ENCODE peak calls at places on chromosome 9, in ten cellular contexts. T, F, N, Y, U, L, K, A, G and E are unnamed samples. For H3K27me3, the result is how much of the 10 kb centered on the place peaks cover.

GRCh38 chr9:132069046-132069898 is 10.4 kb downstream of the MED27 start:
- DNase-seq in L (no peak), K (peak), A (no peak), G (no peak), Y (no peak), F (no peak), U (no peak), N (no peak), T (no peak), E (no peak)

GRCh38 chr9:95506438-95506691 is 10.4 kb downstream of the PTCH1 start:
- DNase-seq in G (no peak), N (peak), F (no peak), T (peak), A (peak), Y (no peak), L (peak), U (no peak), K (peak), E (peak)

GRCh38 chr9:133163559-133164208 is at the start of gene GBGT1:
- DNase-seq in T (peak), F (peak), G (no peak), L (peak), U (no peak), A (peak), K (no peak), N (peak), Y (peak), E (peak)

GRCh38 chr9:95435074-95435728 is 81.6 kb downstream of the PTCH1 start:
- DNase-seq in L (no peak), A (no peak), U (no peak), K (no peak), T (no peak), G (no peak), F (no peak), N (no peak), Y (no peak), E (no peak)

GRCh38 chr9:26261503-26262330 is 583.5 kb upstream of the TUSC1 start:
- DNase-seq in F (no peak), U (no peak), N (no peak), L (no peak), T (no peak), G (no peak), Y (no peak), K (peak), A (no peak), E (no peak)

GRCh38 chr9:7094052-7094451 is 336.3 kb downstream of the KDM4C start:
- DNase-seq in T (no peak), N (no peak), U (no peak), G (no peak), K (peak), F (no peak), L (no peak), Y (no peak), A (no peak), E (peak)

GRCh38 chr9:135849186-135849585 is 58.2 kb downstream of the CAMSAP1 start:
- DNase-seq in A (no peak), F (no peak), U (no peak), N (no peak), T (no peak), K (no peak), Y (no peak), G (no peak), L (no peak), E (no peak)

GRCh38 chr9:89378541-89378940 is 60.2 kb downstream of the SECISBP2 start:
- DNase-seq in U (no peak), K (no peak), G (no peak), L (no peak), T (no peak), Y (no peak), A (no peak), N (no peak), F (no peak), E (no peak)

GRCh38 chr9:34400686-34401602 is 24.2 kb upstream of the MYORG start:
- DNase-seq in N (no peak), K (no peak), G (no peak), A (no peak), F (no peak), L (no peak), T (no peak), U (no peak), Y (no peak), E (no peak)

GRCh38 chr9:127083133-127083532 is 39.3 kb downstream of the ANGPTL2 start:
- DNase-seq in T (no peak), A (no peak), F (peak), L (no peak), N (no peak), K (no peak), Y (peak), G (no peak), U (no peak), E (no peak)

DNA sequence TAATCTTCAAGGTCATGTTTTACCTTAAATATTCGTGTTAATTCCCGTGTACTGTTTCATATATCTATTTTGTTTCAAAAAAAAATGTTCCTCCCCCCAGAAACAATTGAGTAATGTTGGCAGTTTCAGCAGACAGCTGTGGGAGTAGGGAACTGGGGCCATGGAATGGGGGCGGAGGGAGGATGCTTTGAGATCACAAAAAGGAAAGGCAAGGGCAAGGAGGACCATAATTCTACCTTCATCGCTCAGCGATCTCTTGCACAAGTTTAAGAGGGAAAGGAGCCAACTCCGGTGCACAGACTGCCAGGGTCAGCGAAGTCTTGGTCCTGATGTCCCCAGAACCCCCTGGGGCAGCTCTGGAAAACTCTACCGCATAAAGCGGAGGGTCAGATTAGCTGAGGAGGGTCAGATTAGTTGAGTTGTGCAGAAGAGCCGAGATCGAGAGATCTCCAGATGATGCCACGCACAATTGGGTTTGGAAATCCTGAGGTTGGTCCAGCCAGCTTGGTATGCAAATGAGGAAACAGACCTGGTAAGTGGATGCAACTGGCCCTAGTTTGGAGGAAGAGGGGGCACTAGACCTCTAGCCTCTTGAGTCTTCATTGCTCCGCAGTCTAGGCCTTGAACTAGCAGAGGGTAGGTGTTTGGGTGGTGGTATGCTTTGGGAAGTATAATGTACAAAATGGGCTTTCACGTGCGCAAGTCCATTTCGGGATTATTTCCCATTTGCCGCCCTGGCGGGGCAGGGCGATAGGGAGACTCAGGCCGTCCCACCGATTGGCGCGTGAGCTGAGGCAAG is 24.0 kb downstream of the CDKN2A start:
- DNase-seq in Y (no peak), N (no peak), T (no peak), U (no peak), G (no peak), F (no peak), K (no peak), L (no peak), A (no peak), E (no peak)
- H3K27me3 ChIP-seq in Y (half or more), N (half or more), T (half or more), U (half or more), G (under half), F (half or more), K (half or more), L (under half), A (half or more), E (half or more)

GRCh38 chr9:4090491-4090890 is 209.4 kb downstream of the GLIS3 start:
- DNase-seq in T (no peak), K (no peak), L (no peak), N (no peak), U (no peak), A (no peak), F (no peak), G (no peak), Y (no peak), E (no peak)
- TF ChIP-seq CTCF in T (no peak), K (no peak), L (no peak), N (no peak), U (no peak), A (no peak), F (no peak), G (peak), Y (no peak), E (no peak)

DNA sequence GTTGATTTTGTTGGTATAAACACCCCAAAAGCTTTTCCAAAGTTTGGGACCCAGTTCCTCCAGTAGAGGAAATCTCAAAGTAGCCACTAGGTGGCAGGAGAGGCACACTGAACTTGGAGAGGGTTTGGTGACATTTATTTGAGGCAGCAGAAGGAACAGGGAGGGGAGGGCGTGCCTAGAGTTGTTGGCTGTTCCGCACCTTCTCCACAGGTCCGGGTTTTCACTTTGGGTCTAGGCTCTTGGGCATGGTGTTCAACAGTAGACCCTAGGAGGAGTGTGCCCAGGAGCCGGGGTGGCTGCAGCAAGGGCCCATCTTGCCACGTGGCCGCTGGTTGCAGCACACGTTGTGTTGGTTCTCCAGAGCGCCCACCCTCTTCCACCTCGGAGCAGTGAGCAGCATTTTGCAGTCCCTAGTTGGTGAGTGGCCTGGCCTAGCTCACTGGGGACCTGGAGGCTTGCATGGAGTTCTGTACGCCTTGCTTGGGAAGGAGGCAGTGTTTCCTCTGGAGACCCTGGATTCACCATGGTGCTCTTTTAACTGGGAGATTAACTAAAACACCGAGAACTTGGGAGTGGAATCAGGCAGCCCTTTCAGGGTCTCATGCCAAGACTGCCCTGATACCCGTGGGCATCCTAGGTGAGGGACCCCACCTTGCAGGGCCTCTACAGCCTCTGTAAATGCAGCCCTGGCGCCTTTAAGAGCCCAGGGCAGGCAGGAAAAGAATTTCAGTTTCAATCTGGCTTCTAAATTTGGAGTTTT is 28.2 kb downstream of the PTPA start:
- DNase-seq in L (peak), U (peak), K (peak), T (peak), A (peak), G (peak), Y (peak), N (peak), F (peak), E (peak)
- TF ChIP-seq POLR2A in L (peak), U (peak), K (peak), T (no peak), A (no peak), G (peak), Y (no peak), N (no peak), F (no peak), E (no peak)

DNA sequence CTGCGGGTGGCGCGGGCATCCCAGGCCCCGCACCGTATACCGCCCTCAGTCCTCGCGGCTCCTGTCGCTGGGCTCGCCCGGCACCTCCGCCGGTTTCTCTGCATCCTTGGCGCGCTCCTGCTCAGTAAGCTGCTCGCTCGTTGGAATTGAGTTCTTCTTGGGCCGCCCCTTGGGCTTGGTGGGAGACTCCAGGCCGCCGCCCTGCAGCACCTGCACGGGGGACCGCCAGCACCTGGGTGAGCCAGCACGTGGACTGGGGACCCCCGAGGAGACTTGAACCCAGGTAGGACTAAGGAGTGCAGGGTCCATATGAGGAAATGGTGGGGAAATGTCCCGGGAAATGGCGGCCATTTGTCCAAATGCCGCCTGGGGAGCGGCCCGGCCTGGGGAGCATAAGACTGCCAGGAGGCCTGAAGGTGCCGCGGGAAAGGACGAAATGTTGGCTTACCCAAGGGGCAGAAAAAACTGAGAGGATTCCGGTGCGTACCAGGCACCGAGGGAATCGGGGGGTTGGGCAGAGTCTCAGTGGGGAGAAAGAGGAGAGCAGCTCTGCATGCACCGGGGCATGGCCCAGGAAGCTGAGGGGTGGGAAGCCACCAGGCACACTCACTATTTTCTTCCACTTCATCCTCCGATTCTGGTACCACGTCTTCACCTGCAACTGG is 2.9 kb downstream of the BARX1 start:
- DNase-seq in A (no peak), L (no peak), N (no peak), Y (no peak), G (no peak), F (peak), U (no peak), K (no peak), T (no peak), E (no peak)
- H3K27me3 ChIP-seq in A (half or more), L (under half), N (half or more), Y (half or more), G (under half), F (half or more), U (half or more), K (half or more), T (under half), E (half or more)

GRCh38 chr9:38392235-38393127 is at the start of gene ALDH1B1:
- DNase-seq in N (peak), L (peak), U (peak), Y (peak), G (peak), F (peak), K (peak), T (peak), A (peak), E (peak)
- TF ChIP-seq CTCF in N (no peak), L (no peak), U (no peak), Y (no peak), G (peak), F (no peak), K (peak), T (peak), A (peak), E (peak)

GRCh38 chr9:121284733-121285451 is 16.9 kb downstream of the GSN start:
- DNase-seq in F (peak), N (no peak), T (no peak), G (no peak), A (no peak), K (no peak), Y (peak), L (peak), U (no peak), E (no peak)

GRCh38 chr9:121286973-121287721 is 19.2 kb downstream of the GSN start:
- DNase-seq in L (peak), A (peak), N (peak), F (peak), Y (peak), G (peak), T (peak), K (peak), U (peak), E (peak)

GRCh38 chr9:121283856-121284732 is 16.1 kb downstream of the GSN start:
- DNase-seq in T (no peak), G (no peak), K (no peak), L (peak), Y (peak), N (no peak), F (no peak), A (no peak), U (no peak), E (peak)

GRCh38 chr9:121286688-121286972 is 18.7 kb downstream of the GSN start:
- DNase-seq in N (no peak), K (no peak), F (no peak), Y (no peak), L (no peak), A (no peak), U (no peak), G (no peak), T (no peak), E (no peak)

DNA sequence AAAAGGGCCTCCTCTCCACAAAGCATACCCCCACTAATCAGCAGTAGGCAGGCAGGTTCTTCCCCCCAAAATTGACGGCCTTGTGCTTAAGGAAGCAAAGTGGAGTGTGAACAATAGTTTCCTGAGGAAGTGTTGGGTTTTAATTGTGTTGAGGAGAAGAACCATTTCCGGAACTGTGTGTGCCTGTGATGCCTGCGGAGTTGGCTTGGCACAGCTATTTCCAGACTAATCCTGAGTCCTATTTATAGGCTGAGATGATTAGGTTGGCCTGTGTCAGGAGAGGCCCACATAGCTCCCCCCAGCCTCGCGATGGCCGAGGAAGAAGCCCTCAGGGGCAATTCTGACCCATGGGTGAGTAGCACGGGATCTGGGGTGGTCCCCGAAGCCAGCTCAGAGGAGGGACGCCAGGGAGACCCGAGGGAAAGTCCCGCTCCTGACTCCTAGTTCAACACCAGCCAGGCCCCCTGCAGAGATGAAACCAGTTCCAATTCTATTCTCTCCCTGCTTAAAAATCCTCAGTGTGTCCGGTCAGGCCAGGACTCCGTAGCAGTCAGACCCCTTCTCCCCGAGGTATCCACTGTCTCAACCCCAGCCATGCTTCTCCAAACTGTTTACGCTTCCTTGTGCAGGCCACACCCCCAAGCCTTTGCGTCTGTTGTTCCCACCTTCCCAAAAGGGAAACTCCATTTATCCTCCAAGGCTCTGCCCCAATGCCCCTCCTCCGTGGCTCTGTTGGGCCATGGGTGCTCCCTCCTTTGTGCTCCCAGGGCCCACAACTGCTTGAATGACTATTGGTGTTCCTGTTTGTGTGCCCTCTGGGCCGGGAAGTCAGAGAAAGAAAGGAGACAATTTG is 18.1 kb downstream of the GSN start:
- DNase-seq in Y (peak), L (peak), G (peak), N (peak), K (peak), A (peak), T (peak), U (peak), F (peak), E (peak)
- TF ChIP-seq POLR2A in Y (peak), L (peak), G (no peak), N (no peak), K (no peak), A (peak), T (peak), U (peak), F (no peak), E (no peak)

GRCh38 chr9:82101475-82101874 is 112.9 kb downstream of the SPATA31D1 start:
- DNase-seq in N (no peak), L (no peak), T (no peak), Y (no peak), G (peak), U (no peak), K (no peak), A (no peak), F (no peak), E (no peak)
- H3K27me3 ChIP-seq in N (under half), L (under half), T (under half), Y (under half), G (under half), U (under half), K (under half), A (under half), F (under half), E (under half)